ENCODE peak calls at places on chromosomes 4 and X, in four cellular contexts. One of them, this sample, is unnamed. For H3K27me3, the result is how much of the 10 kb centered on the place peaks cover.

GRCh38 chrX:65894138-65894537 is 145.7 kb downstream of the VSIG4 start:
- DNase-seq in spleen: peak
- DNase-seq in fibroblast of lung: no peak
- DNase-seq in brain microvascular endothelial cell: no peak
- DNase-seq in this sample: no peak

GRCh38 chr4:83170952-83171399 is 56.4 kb upstream of the PLAC8 start:
- DNase-seq in fibroblast of lung: no peak
- DNase-seq in brain microvascular endothelial cell: no peak
- DNase-seq in spleen: no peak
- DNase-seq in this sample: no peak

GRCh38 chr4:1752284-1753041 is 31.1 kb downstream of the TACC3 start:
- DNase-seq in spleen: no peak
- DNase-seq in fibroblast of lung: no peak
- DNase-seq in brain microvascular endothelial cell: no peak
- DNase-seq in this sample: no peak

GRCh38 chr4:39825090-39825489 is 127.2 kb downstream of the UBE2K start:
- DNase-seq in brain microvascular endothelial cell: no peak
- DNase-seq in spleen: no peak
- DNase-seq in fibroblast of lung: no peak
- DNase-seq in this sample: no peak

GRCh38 chrX:105424729-105425128 is 204.2 kb upstream of the TEX13A start:
- DNase-seq in brain microvascular endothelial cell: no peak
- DNase-seq in fibroblast of lung: no peak
- DNase-seq in spleen: no peak
- DNase-seq in this sample: no peak

GRCh38 chr4:102174800-102175199 is 170.5 kb downstream of the SLC39A8 start:
- DNase-seq in brain microvascular endothelial cell: peak
- DNase-seq in spleen: no peak
- DNase-seq in fibroblast of lung: peak
- DNase-seq in this sample: peak

GRCh38 chr4:169098054-169098896 is 88.2 kb upstream of the CBR4 start:
- DNase-seq in brain microvascular endothelial cell: peak
- DNase-seq in fibroblast of lung: peak
- DNase-seq in spleen: no peak
- DNase-seq in this sample: no peak

GRCh38 chr4:145293658-145294057 is 113.3 kb upstream of the OTUD4 start:
- DNase-seq in brain microvascular endothelial cell: no peak
- DNase-seq in spleen: no peak
- DNase-seq in fibroblast of lung: peak
- DNase-seq in this sample: no peak

GRCh38 chr4:7109169-7109568 is 41.3 kb upstream of the GRPEL1 start:
- DNase-seq in spleen: no peak
- DNase-seq in brain microvascular endothelial cell: no peak
- DNase-seq in fibroblast of lung: no peak
- DNase-seq in this sample: no peak

GRCh38 chrX:41923925-41924693 is 755 bp upstream of the CASK start:
- DNase-seq in brain microvascular endothelial cell: peak
- DNase-seq in fibroblast of lung: peak
- DNase-seq in spleen: peak
- DNase-seq in this sample: no peak

GRCh38 chr4:154076921-154077320 is 288.0 kb upstream of the SFRP2 start:
- DNase-seq in fibroblast of lung: no peak
- DNase-seq in brain microvascular endothelial cell: peak
- DNase-seq in spleen: no peak
- DNase-seq in this sample: no peak

GRCh38 chrX:13816899-13817298 is at the start of gene GPM6B:
- DNase-seq in spleen: no peak
- DNase-seq in fibroblast of lung: no peak
- DNase-seq in brain microvascular endothelial cell: no peak
- DNase-seq in this sample: no peak

GRCh38 chr4:184424993-184425758 is 49.2 kb downstream of the IRF2 start:
- DNase-seq in spleen: no peak
- DNase-seq in fibroblast of lung: no peak
- DNase-seq in brain microvascular endothelial cell: no peak
- DNase-seq in this sample: no peak

GRCh38 chr4:128386761-128387599 is 99.4 kb upstream of the PGRMC2 start:
- DNase-seq in spleen: no peak
- DNase-seq in fibroblast of lung: peak
- DNase-seq in brain microvascular endothelial cell: peak
- DNase-seq in this sample: peak

GRCh38 chrX:69538321-69538876 is 34.3 kb downstream of the NALF2 start:
- DNase-seq in spleen: peak
- DNase-seq in fibroblast of lung: peak
- DNase-seq in brain microvascular endothelial cell: peak
- DNase-seq in this sample: peak

GRCh38 chr4:151152033-151152432 is 52.6 kb downstream of the RPS3A start:
- DNase-seq in spleen: no peak
- DNase-seq in brain microvascular endothelial cell: no peak
- DNase-seq in fibroblast of lung: peak
- DNase-seq in this sample: no peak

GRCh38 chr4:37244583-37245390 is at the start of gene NWD2:
- DNase-seq in fibroblast of lung: peak
- DNase-seq in spleen: no peak
- DNase-seq in brain microvascular endothelial cell: no peak
- DNase-seq in this sample: no peak

GRCh38 chrX:10615931-10616780 is 4.2 kb downstream of the MID1 start:
- DNase-seq in spleen: no peak
- DNase-seq in brain microvascular endothelial cell: peak
- DNase-seq in fibroblast of lung: peak
- DNase-seq in this sample: peak

GRCh38 chr4:14879643-14880042 is 122.6 kb upstream of the CPEB2 start:
- DNase-seq in fibroblast of lung: no peak
- DNase-seq in brain microvascular endothelial cell: no peak
- DNase-seq in spleen: no peak
- DNase-seq in this sample: no peak

GRCh38 chr4:36385951-36386561 is 104.6 kb downstream of the DTHD1 start:
- DNase-seq in spleen: no peak
- DNase-seq in brain microvascular endothelial cell: no peak
- DNase-seq in fibroblast of lung: no peak
- DNase-seq in this sample: no peak

GRCh38 chrX:46938589-46938988 is 26.4 kb downstream of the JADE3 start:
- DNase-seq in fibroblast of lung: no peak
- DNase-seq in spleen: no peak
- DNase-seq in brain microvascular endothelial cell: no peak
- DNase-seq in this sample: no peak

GRCh38 chr4:128776794-128777216 is 32.7 kb upstream of the JADE1 start:
- DNase-seq in fibroblast of lung: peak
- DNase-seq in spleen: no peak
- DNase-seq in brain microvascular endothelial cell: peak
- DNase-seq in this sample: peak

GRCh38 chr4:164700471-164700870 is 53.5 kb upstream of the SMIM31 start:
- DNase-seq in brain microvascular endothelial cell: no peak
- DNase-seq in spleen: peak
- DNase-seq in fibroblast of lung: no peak
- DNase-seq in this sample: peak

GRCh38 chr4:76620723-76621463 is 185.9 kb downstream of the SHROOM3 start:
- DNase-seq in fibroblast of lung: no peak
- DNase-seq in brain microvascular endothelial cell: no peak
- DNase-seq in spleen: no peak
- DNase-seq in this sample: no peak

GRCh38 chr4:143337600-143338287 is 1.1 kb downstream of the GAB1 start:
- DNase-seq in spleen: no peak
- DNase-seq in brain microvascular endothelial cell: peak
- DNase-seq in fibroblast of lung: peak
- DNase-seq in this sample: no peak

GRCh38 chrX:74500555-74500954 is 79.3 kb downstream of the SLC16A2 start:
- DNase-seq in spleen: no peak
- DNase-seq in brain microvascular endothelial cell: no peak
- DNase-seq in fibroblast of lung: no peak
- DNase-seq in this sample: no peak

GRCh38 chrX:154411322-154411980 is at the start of gene TAFAZZIN:
- DNase-seq in brain microvascular endothelial cell: no peak
- DNase-seq in fibroblast of lung: peak
- DNase-seq in spleen: peak
- DNase-seq in this sample: peak

GRCh38 chr4:83378426-83378825 is 43.8 kb upstream of the HPSE start:
- DNase-seq in fibroblast of lung: no peak
- DNase-seq in spleen: no peak
- DNase-seq in brain microvascular endothelial cell: no peak
- DNase-seq in this sample: no peak

GRCh38 chrX:17637235-17637634 is 100.1 kb upstream of the SCML1 start:
- DNase-seq in spleen: no peak
- DNase-seq in fibroblast of lung: no peak
- DNase-seq in brain microvascular endothelial cell: no peak
- DNase-seq in this sample: no peak

GRCh38 chrX:17643528-17643927 is 93.8 kb upstream of the SCML1 start:
- DNase-seq in brain microvascular endothelial cell: no peak
- DNase-seq in fibroblast of lung: no peak
- DNase-seq in spleen: no peak
- DNase-seq in this sample: no peak

GRCh38 chrX:17644001-17644400 is 93.3 kb upstream of the SCML1 start:
- DNase-seq in spleen: no peak
- DNase-seq in fibroblast of lung: no peak
- DNase-seq in brain microvascular endothelial cell: no peak
- DNase-seq in this sample: no peak

GRCh38 chrX:17638731-17639130 is 98.6 kb upstream of the SCML1 start:
- DNase-seq in fibroblast of lung: no peak
- DNase-seq in spleen: no peak
- DNase-seq in brain microvascular endothelial cell: no peak
- DNase-seq in this sample: no peak

GRCh38 chrX:17642891-17643290 is 94.4 kb upstream of the SCML1 start:
- DNase-seq in brain microvascular endothelial cell: no peak
- DNase-seq in spleen: no peak
- DNase-seq in fibroblast of lung: no peak
- DNase-seq in this sample: no peak
- H3K27me3 ChIP-seq in brain microvascular endothelial cell: under half
- H3K27me3 ChIP-seq in spleen: under half
- H3K27me3 ChIP-seq in fibroblast of lung: under half
- H3K27me3 ChIP-seq in this sample: under half

GRCh38 chr4:8842614-8843013 is 29.0 kb downstream of the HMX1 start:
- DNase-seq in fibroblast of lung: no peak
- DNase-seq in brain microvascular endothelial cell: no peak
- DNase-seq in spleen: no peak
- DNase-seq in this sample: no peak
- H3K27me3 ChIP-seq in fibroblast of lung: under half
- H3K27me3 ChIP-seq in brain microvascular endothelial cell: under half
- H3K27me3 ChIP-seq in spleen: under half
- H3K27me3 ChIP-seq in this sample: under half

GRCh38 chr4:140871368-140871767 is 115.2 kb upstream of the TBC1D9 start:
- DNase-seq in spleen: no peak
- DNase-seq in fibroblast of lung: peak
- DNase-seq in brain microvascular endothelial cell: no peak
- DNase-seq in this sample: no peak

GRCh38 chr4:140865830-140866229 is 109.6 kb upstream of the TBC1D9 start:
- DNase-seq in spleen: no peak
- DNase-seq in fibroblast of lung: no peak
- DNase-seq in brain microvascular endothelial cell: no peak
- DNase-seq in this sample: no peak

GRCh38 chr4:140866492-140867005 is 110.4 kb upstream of the TBC1D9 start:
- DNase-seq in fibroblast of lung: peak
- DNase-seq in spleen: no peak
- DNase-seq in brain microvascular endothelial cell: no peak
- DNase-seq in this sample: no peak

GRCh38 chr4:140867338-140867737 is 111.2 kb upstream of the TBC1D9 start:
- DNase-seq in fibroblast of lung: no peak
- DNase-seq in spleen: no peak
- DNase-seq in brain microvascular endothelial cell: no peak
- DNase-seq in this sample: no peak

DNA sequence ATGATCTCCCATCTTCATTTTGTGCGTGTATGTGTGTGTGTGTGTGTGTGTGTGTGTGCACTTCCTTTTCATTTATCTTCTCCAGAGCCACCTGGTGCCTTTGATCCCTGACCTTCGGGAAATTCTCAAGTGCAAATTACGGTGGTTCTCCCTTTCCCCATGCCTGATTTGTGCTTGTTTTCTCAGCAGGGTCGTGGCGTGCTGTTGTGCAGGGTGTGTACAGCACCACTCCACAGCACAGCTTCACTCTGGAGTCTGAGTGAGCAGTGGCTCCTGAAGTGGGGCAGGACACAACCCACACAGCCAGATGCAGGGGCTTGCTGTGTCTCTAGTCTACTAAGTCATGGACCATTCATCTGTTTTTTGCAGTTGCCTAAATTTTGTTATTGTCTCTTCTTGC is 114.2 kb upstream of the TBC1D9 start:
- DNase-seq in fibroblast of lung: no peak
- DNase-seq in spleen: no peak
- DNase-seq in brain microvascular endothelial cell: no peak
- DNase-seq in this sample: no peak
- H3K27me3 ChIP-seq in fibroblast of lung: under half
- H3K27me3 ChIP-seq in spleen: under half
- H3K27me3 ChIP-seq in brain microvascular endothelial cell: under half
- H3K27me3 ChIP-seq in this sample: under half

GRCh38 chr4:8587469-8588195 is 4.9 kb upstream of the CPZ start:
- DNase-seq in fibroblast of lung: no peak
- DNase-seq in spleen: peak
- DNase-seq in brain microvascular endothelial cell: no peak
- DNase-seq in this sample: no peak

GRCh38 chr4:8585186-8585585 is 5.0 kb downstream of the GPR78 start:
- DNase-seq in fibroblast of lung: no peak
- DNase-seq in spleen: peak
- DNase-seq in brain microvascular endothelial cell: no peak
- DNase-seq in this sample: no peak

GRCh38 chr4:8586671-8587468 is 5.7 kb upstream of the CPZ start:
- DNase-seq in brain microvascular endothelial cell: no peak
- DNase-seq in fibroblast of lung: no peak
- DNase-seq in spleen: peak
- DNase-seq in this sample: no peak

GRCh38 chr4:8586246-8586645 is 6.1 kb downstream of the GPR78 start:
- DNase-seq in spleen: peak
- DNase-seq in brain microvascular endothelial cell: no peak
- DNase-seq in fibroblast of lung: no peak
- DNase-seq in this sample: no peak

DNA sequence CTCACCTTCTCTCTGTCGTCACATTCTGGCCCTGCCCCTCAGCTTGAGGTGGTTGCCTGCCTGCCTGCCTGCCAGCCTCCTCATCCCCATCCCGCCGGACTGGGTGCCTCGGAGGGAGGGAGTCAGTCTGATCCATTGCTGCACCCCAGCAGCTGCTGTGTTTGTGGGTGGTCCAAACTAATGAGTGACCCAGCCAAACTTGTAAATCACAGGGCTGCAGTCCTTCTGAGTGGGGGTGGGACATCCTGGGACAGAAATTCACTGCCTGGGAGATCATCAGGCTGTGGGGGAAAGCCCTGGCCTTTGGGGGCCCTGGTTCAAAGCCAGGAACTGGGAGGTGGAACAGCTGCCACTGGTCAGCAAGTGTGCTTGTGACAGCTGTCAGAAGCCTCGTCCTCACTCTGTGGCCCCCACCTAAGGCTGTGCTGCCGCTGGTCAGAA is 5.5 kb downstream of the GPR78 start:
- DNase-seq in brain microvascular endothelial cell: no peak
- DNase-seq in fibroblast of lung: no peak
- DNase-seq in spleen: peak
- DNase-seq in this sample: peak
- H3K27me3 ChIP-seq in brain microvascular endothelial cell: under half
- H3K27me3 ChIP-seq in fibroblast of lung: under half
- H3K27me3 ChIP-seq in spleen: half or more
- H3K27me3 ChIP-seq in this sample: under half